ENCODE peak calls at places on chromosomes 3 and 15, in eight cellular contexts. R is adrenal gland, W is HepG2, A is tibial nerve, T is heart left ventricle, X is SK-N-SH, D is uterus, M is neural progenitor cell. E is an unnamed sample. For H3K4me1, the result is how much of the 10 kb centered on the place peaks cover.

GRCh38 chr15:31439328-31439727 is 112.7 kb downstream of the KLF13 start:
- DNase-seq in R (no peak), W (peak), A (no peak), T (no peak), X (no peak), D (no peak), M (peak), E (no peak)

GRCh38 chr3:100024520-100025303 is 89.6 kb downstream of the FILIP1L start:
- DNase-seq in R (no peak), W (peak), A (no peak), T (no peak), X (no peak), D (no peak), M (no peak), E (no peak)

GRCh38 chr3:176513604-176514003 is 683.7 kb downstream of the TBL1XR1 start:
- DNase-seq in R (no peak), W (no peak), A (no peak), T (no peak), X (no peak), D (no peak), M (peak), E (no peak)

GRCh38 chr3:154954750-154955149 is 125.4 kb upstream of the MME start:
- DNase-seq in R (no peak), W (no peak), A (no peak), T (no peak), X (no peak), D (no peak), M (peak), E (no peak)

GRCh38 chr15:94080416-94080815 is 150.9 kb upstream of the MCTP2 start:
- DNase-seq in R (no peak), W (no peak), A (peak), T (peak), X (no peak), D (no peak), M (no peak), E (no peak)

GRCh38 chr3:184347321-184348056 is 10.1 kb downstream of the FAM131A start:
- DNase-seq in R (no peak), W (no peak), A (no peak), T (no peak), X (no peak), D (no peak), M (no peak), E (no peak)

GRCh38 chr15:84603630-84604379 is 3.0 kb downstream of the ZSCAN2 start:
- DNase-seq in R (no peak), W (no peak), A (no peak), T (no peak), X (no peak), D (no peak), M (no peak), E (no peak)

GRCh38 chr15:36497903-36498302 is 81.5 kb upstream of the CDIN1 start:
- DNase-seq in R (no peak), W (no peak), A (no peak), T (no peak), X (no peak), D (no peak), M (no peak), E (no peak)

GRCh38 chr15:31471731-31472430 is 145.2 kb downstream of the KLF13 start:
- DNase-seq in R (peak), W (no peak), A (no peak), T (no peak), X (no peak), D (peak), M (no peak), E (no peak)

GRCh38 chr15:43463542-43463941 is 29.4 kb downstream of the TP53BP1 start:
- DNase-seq in R (no peak), W (no peak), A (no peak), T (no peak), X (no peak), D (no peak), M (no peak), E (no peak)

GRCh38 chr3:47427866-47428265 is 47.0 kb downstream of the PTPN23 start:
- DNase-seq in R (peak), W (no peak), A (no peak), T (no peak), X (no peak), D (no peak), M (no peak), E (no peak)

GRCh38 chr3:40669176-40669575 is 144.4 kb downstream of the ZNF621 start:
- DNase-seq in R (no peak), W (peak), A (no peak), T (no peak), X (no peak), D (no peak), M (no peak), E (no peak)

GRCh38 chr3:167406876-167407492 is 26.9 kb upstream of the ZBBX start:
- DNase-seq in R (peak), W (peak), A (no peak), T (peak), X (peak), D (no peak), M (peak), E (no peak)

GRCh38 chr15:76401285-76401684 is 64.7 kb downstream of the ISL2 start:
- DNase-seq in R (no peak), W (no peak), A (no peak), T (no peak), X (no peak), D (no peak), M (peak), E (no peak)

GRCh38 chr3:160941885-160942494 is 163.2 kb downstream of the B3GALNT1 start:
- DNase-seq in R (peak), W (peak), A (peak), T (peak), X (peak), D (peak), M (peak), E (peak)

GRCh38 chr3:46400000-46400734 is 6.7 kb downstream of the CCR5AS start:
- DNase-seq in R (no peak), W (no peak), A (no peak), T (no peak), X (no peak), D (no peak), M (no peak), E (no peak)

GRCh38 chr15:98703291-98703690 is 55.0 kb downstream of the IGF1R start:
- DNase-seq in R (no peak), W (no peak), A (no peak), T (no peak), X (no peak), D (no peak), M (no peak), E (no peak)

GRCh38 chr15:64580696-64581407 is 120.5 kb downstream of the ZNF609 start:
- DNase-seq in R (no peak), W (no peak), A (no peak), T (no peak), X (no peak), D (no peak), M (no peak), E (no peak)

GRCh38 chr3:55555866-55556621 is 68.9 kb upstream of the WNT5A start:
- DNase-seq in R (no peak), W (no peak), A (no peak), T (no peak), X (no peak), D (no peak), M (no peak), E (no peak)

GRCh38 chr3:87691109-87691508 is 367.7 kb downstream of the CGGBP1 start:
- DNase-seq in R (no peak), W (no peak), A (no peak), T (no peak), X (no peak), D (no peak), M (no peak), E (no peak)

GRCh38 chr3:126017310-126017709 is 48.3 kb downstream of the ROPN1B start:
- DNase-seq in R (no peak), W (no peak), A (no peak), T (no peak), X (no peak), D (no peak), M (no peak), E (no peak)

GRCh38 chr3:53109822-53110771 is 20.1 kb downstream of the RFT1 start:
- DNase-seq in R (peak), W (peak), A (no peak), T (peak), X (peak), D (peak), M (peak), E (no peak)

GRCh38 chr3:182941719-182942118 is 38.6 kb downstream of the DCUN1D1 start:
- DNase-seq in R (no peak), W (no peak), A (no peak), T (no peak), X (no peak), D (no peak), M (no peak), E (no peak)

GRCh38 chr3:193590088-193590856 is 2.7 kb upstream of the OPA1 start:
- DNase-seq in R (no peak), W (no peak), A (no peak), T (no peak), X (no peak), D (no peak), M (no peak), E (no peak)

GRCh38 chr15:91694829-91695205 is 158.7 kb upstream of the SLCO3A1 start:
- DNase-seq in R (peak), W (peak), A (peak), T (peak), X (peak), D (peak), M (no peak), E (no peak)

GRCh38 chr3:123584284-123584987 is 417 bp downstream of the HACD2 start:
- DNase-seq in R (peak), W (no peak), A (peak), T (peak), X (peak), D (peak), M (no peak), E (no peak)

GRCh38 chr15:59437777-59438574 is at the start of gene FAM81A:
- DNase-seq in R (peak), W (no peak), A (peak), T (peak), X (peak), D (peak), M (peak), E (peak)

GRCh38 chr3:132573657-132574260 is 23.3 kb upstream of the ACKR4 start:
- DNase-seq in R (no peak), W (no peak), A (no peak), T (no peak), X (no peak), D (no peak), M (no peak), E (no peak)

GRCh38 chr3:55402886-55403605 is 84.1 kb downstream of the WNT5A start:
- DNase-seq in R (no peak), W (peak), A (no peak), T (no peak), X (no peak), D (no peak), M (peak), E (no peak)

GRCh38 chr3:108006077-108006675 is 84.7 kb downstream of the CD47 start:
- DNase-seq in R (peak), W (peak), A (no peak), T (peak), X (peak), D (no peak), M (no peak), E (no peak)

GRCh38 chr15:91769919-91770318 is 83.6 kb upstream of the SLCO3A1 start:
- DNase-seq in R (no peak), W (no peak), A (no peak), T (no peak), X (no peak), D (no peak), M (no peak), E (no peak)

GRCh38 chr3:101635954-101636798 is 40.8 kb downstream of the ZBTB11 start:
- DNase-seq in R (peak), W (peak), A (no peak), T (peak), X (peak), D (peak), M (peak), E (peak)

GRCh38 chr3:51983578-51984268 is 388 bp downstream of the ACY1 start:
- DNase-seq in R (no peak), W (no peak), A (no peak), T (no peak), X (no peak), D (no peak), M (no peak), E (no peak)

GRCh38 chr3:114417265-114417664 is 123.4 kb downstream of the TIGIT start:
- DNase-seq in R (no peak), W (no peak), A (no peak), T (no peak), X (no peak), D (no peak), M (no peak), E (no peak)
- H3K4me1 ChIP-seq in R (under half), W (under half), A (half or more), T (half or more), X (under half), D (under half), M (under half), E (under half)

GRCh38 chr15:89371145-89372044 is 36.8 kb upstream of the POLG start:
- DNase-seq in R (no peak), W (no peak), A (no peak), T (no peak), X (no peak), D (no peak), M (peak), E (no peak)
- H3K4me3 ChIP-seq in R (peak), W (no peak), A (no peak), T (peak), X (no peak), D (no peak), M (peak), E (no peak)

DNA sequence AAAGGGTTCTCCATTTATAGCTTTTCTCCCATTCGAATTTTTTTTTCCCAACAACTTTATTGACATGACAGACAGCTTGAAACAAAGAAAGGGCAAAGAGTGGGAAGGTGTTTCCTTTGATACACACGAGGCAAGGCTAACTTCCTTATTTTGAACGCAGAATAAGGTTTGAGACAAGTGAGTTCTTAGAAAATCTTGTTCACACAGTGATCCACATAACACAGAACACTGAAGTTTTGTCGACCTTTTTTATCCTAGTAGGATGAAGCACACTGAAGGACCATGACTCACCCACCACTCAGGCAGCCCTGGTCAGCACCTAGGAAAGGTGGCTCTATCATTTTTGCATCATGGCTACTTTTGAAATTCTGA is 425.9 kb upstream of the MDFIC2 start:
- DNase-seq in R (no peak), W (no peak), A (no peak), T (no peak), X (no peak), D (no peak), M (no peak), E (no peak)
- H3K27ac ChIP-seq in R (no peak), W (no peak), A (no peak), T (no peak), X (no peak), D (no peak), M (no peak), E (no peak)

GRCh38 chr3:71074416-71074815 is 509.1 kb downstream of the FOXP1 start:
- DNase-seq in R (no peak), W (no peak), A (no peak), T (no peak), X (no peak), D (no peak), M (no peak), E (no peak)

GRCh38 chr3:71067977-71068376 is 515.6 kb downstream of the FOXP1 start:
- DNase-seq in R (no peak), W (peak), A (no peak), T (no peak), X (no peak), D (no peak), M (no peak), E (no peak)

GRCh38 chr3:71072288-71072687 is 511.2 kb downstream of the FOXP1 start:
- DNase-seq in R (no peak), W (no peak), A (no peak), T (no peak), X (no peak), D (no peak), M (no peak), E (no peak)

GRCh38 chr3:71069797-71070196 is 513.7 kb downstream of the FOXP1 start:
- DNase-seq in R (peak), W (peak), A (peak), T (peak), X (peak), D (peak), M (peak), E (peak)

DNA sequence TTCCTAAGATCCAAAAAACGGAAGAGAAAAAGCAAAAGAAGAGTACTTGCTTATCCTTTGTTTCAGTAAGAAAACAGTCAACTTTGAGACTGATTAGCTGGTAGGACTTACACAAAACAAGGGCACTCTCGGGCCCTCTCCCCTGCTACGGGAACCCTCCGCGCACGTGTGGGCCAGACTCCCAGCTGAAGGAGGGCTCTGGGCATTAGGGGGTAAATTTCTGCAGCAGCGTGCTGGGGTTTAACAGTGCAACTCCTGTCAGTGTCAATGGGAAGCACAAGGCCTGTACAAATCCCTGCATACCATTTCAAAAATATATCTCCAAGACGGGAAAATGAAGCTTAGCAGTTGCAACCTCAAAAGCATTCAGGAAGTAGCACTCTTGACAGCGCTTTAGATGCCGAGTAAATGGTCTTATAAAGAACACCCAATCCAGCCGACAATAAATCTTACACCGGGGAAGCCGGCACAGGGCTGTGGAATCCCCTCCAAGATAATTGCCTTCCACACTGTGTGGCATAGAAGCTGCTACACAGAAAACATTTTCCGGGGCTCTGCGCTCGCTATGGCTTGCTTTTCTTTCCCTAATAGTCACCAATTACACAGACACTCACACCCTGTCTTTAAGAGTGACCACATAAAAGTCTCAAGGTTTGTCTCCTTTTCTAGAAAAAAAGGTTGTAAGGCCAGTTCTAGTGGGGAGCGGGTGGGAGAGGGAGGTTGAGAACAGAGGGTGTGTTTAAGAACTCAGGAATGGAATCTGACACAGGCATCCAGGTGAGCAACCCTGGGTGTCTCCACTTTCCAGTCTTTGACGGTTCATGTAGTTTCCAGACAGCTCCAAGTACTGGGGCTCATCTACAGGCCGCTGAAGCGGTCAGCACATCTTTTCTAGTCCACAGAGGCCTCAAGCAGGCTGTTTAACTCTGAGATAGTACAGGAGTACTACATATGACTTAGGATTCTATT is 512.7 kb downstream of the FOXP1 start:
- DNase-seq in R (no peak), W (no peak), A (no peak), T (no peak), X (no peak), D (no peak), M (no peak), E (no peak)
- H3K4me1 ChIP-seq in R (under half), W (under half), A (half or more), T (half or more), X (under half), D (under half), M (half or more), E (half or more)

E was measured in CD8-positive, alpha-beta memory T cell.